ENCODE peak calls at places on chromosomes 3 and 15, in nine cellular contexts. Y, X, C, V, F, J, D, S and W are unnamed samples.

GRCh38 chr15:47027322-47027946 is 689.9 kb upstream of the SEMA6D start:
- DNase-seq in Y (no peak), X (no peak), C (no peak), V (no peak), F (no peak), J (no peak), D (no peak), S (no peak), W (no peak)

GRCh38 chr3:72748659-72749058 is 99.6 kb downstream of the SHQ1 start:
- DNase-seq in Y (no peak), X (no peak), C (no peak), V (no peak), F (no peak), J (no peak), D (no peak), S (no peak), W (no peak)

GRCh38 chr3:126638790-126639189 is 16.1 kb downstream of the TXNRD3 start:
- DNase-seq in Y (no peak), X (no peak), C (no peak), V (no peak), F (no peak), J (no peak), D (no peak), S (no peak), W (no peak)

GRCh38 chr3:47617061-47618010 is 38.7 kb upstream of the CSPG5 start:
- DNase-seq in Y (no peak), X (no peak), C (no peak), V (peak), F (no peak), J (peak), D (no peak), S (no peak), W (no peak)

GRCh38 chr3:19420159-19420558 is 271.8 kb downstream of the KCNH8 start:
- DNase-seq in Y (no peak), X (no peak), C (no peak), V (no peak), F (no peak), J (no peak), D (no peak), S (no peak), W (no peak)

GRCh38 chr15:66798426-66799061 is 96.5 kb downstream of the SMAD6 start:
- DNase-seq in Y (no peak), X (no peak), C (no peak), V (no peak), F (no peak), J (peak), D (no peak), S (no peak), W (no peak)

GRCh38 chr3:149454746-149455145 is 19.8 kb upstream of the TM4SF4 start:
- DNase-seq in Y (no peak), X (no peak), C (no peak), V (peak), F (no peak), J (peak), D (no peak), S (no peak), W (no peak)

GRCh38 chr3:43094851-43095250 is 11.0 kb downstream of the POMGNT2 start:
- DNase-seq in Y (no peak), X (no peak), C (no peak), V (no peak), F (no peak), J (no peak), D (no peak), S (no peak), W (no peak)

GRCh38 chr15:66115568-66116206 is 137.9 kb downstream of the MEGF11 start:
- DNase-seq in Y (peak), X (no peak), C (no peak), V (no peak), F (no peak), J (no peak), D (no peak), S (peak), W (peak)

GRCh38 chr3:111667621-111668239 is 72.6 kb upstream of the ZBED2 start:
- DNase-seq in Y (no peak), X (peak), C (no peak), V (peak), F (peak), J (peak), D (peak), S (peak), W (peak)

GRCh38 chr15:55846108-55846707 is 103.3 kb upstream of the PRTG start:
- DNase-seq in Y (peak), X (peak), C (no peak), V (peak), F (no peak), J (peak), D (peak), S (peak), W (peak)

GRCh38 chr15:64485796-64486195 is 25.4 kb downstream of the ZNF609 start:
- DNase-seq in Y (no peak), X (no peak), C (no peak), V (no peak), F (no peak), J (no peak), D (no peak), S (no peak), W (no peak)

GRCh38 chr15:87873501-87873900 is 383.0 kb downstream of the NTRK3 start:
- DNase-seq in Y (no peak), X (no peak), C (no peak), V (no peak), F (no peak), J (no peak), D (no peak), S (no peak), W (no peak)

GRCh38 chr3:125110016-125110875 is 54.4 kb upstream of the HEG1 start:
- DNase-seq in Y (no peak), X (no peak), C (no peak), V (peak), F (no peak), J (peak), D (no peak), S (no peak), W (peak)

GRCh38 chr3:134799393-134799792 is 4.3 kb downstream of the EPHB1 start:
- DNase-seq in Y (no peak), X (no peak), C (no peak), V (peak), F (no peak), J (peak), D (no peak), S (no peak), W (no peak)

GRCh38 chr15:80730931-80731330 is 35.8 kb downstream of the ABHD17C start:
- DNase-seq in Y (no peak), X (no peak), C (no peak), V (no peak), F (no peak), J (no peak), D (no peak), S (no peak), W (no peak)

GRCh38 chr15:70566047-70566835 is 197.1 kb downstream of the UACA start:
- DNase-seq in Y (no peak), X (no peak), C (no peak), V (no peak), F (no peak), J (no peak), D (no peak), S (no peak), W (peak)